ENCODE peak calls at places on chromosome 4, in seven cellular contexts. K, G, N, S, E, J and T are unnamed samples.

GRCh38 chr4:184699941-184700340 is 34.0 kb downstream of the CENPU start:
- DNase-seq in N (no peak), G (no peak), E (no peak), S (no peak), J (no peak), K (no peak), T (peak; percentile 30)

GRCh38 chr4:153513596-153513995 is 47.4 kb downstream of the TMEM131L start:
- DNase-seq in K (no peak), G (no peak), S (no peak), N (no peak), E (no peak), J (no peak), T (peak; percentile 74)

GRCh38 chr4:176838611-176839411 is 46.1 kb upstream of the VEGFC start:
- DNase-seq in E (no peak), J (no peak), N (no peak), G (no peak), S (no peak), K (peak; percentile 87), T (peak; percentile 84)

GRCh38 chr4:2251073-2251794 is 9.3 kb upstream of the HAUS3 start:
- DNase-seq in S (no peak), G (no peak), J (no peak), N (no peak), K (no peak), E (no peak), T (no peak)

GRCh38 chr4:74133786-74134499 is 24.0 kb upstream of the MTHFD2L start:
- DNase-seq in E (peak; percentile 72), N (peak; percentile 89), S (peak; percentile 70), K (peak; percentile 88), G (peak; percentile 83), J (peak; percentile 74), T (peak; percentile 86)

GRCh38 chr4:69984030-69984443 is 11.7 kb upstream of the STATH start:
- DNase-seq in G (no peak), S (no peak), J (no peak), E (no peak), N (no peak), K (no peak), T (no peak)

GRCh38 chr4:83293305-83294046 is 8.9 kb upstream of the COQ2 start:
- DNase-seq in J (no peak), E (no peak), N (no peak), G (no peak), S (no peak), K (no peak), T (no peak)

GRCh38 chr4:6986067-6986780 is 56.9 kb upstream of the TADA2B start:
- DNase-seq in K (peak; percentile 69), N (peak; percentile 60), S (no peak), G (no peak), E (no peak), J (peak; percentile 31), T (peak; percentile 84)

GRCh38 chr4:170854097-170854496 is 764.3 kb upstream of the AADAT start:
- DNase-seq in N (no peak), E (no peak), J (no peak), K (no peak), G (no peak), S (no peak), T (no peak)

GRCh38 chr4:132417220-132417619 is 731.9 kb upstream of the PCDH10 start:
- DNase-seq in J (no peak), N (peak; percentile 68), G (no peak), E (no peak), K (no peak), S (peak; percentile 24), T (no peak)

GRCh38 chr4:77800483-77801259 is 18.5 kb downstream of the CNOT6L start:
- DNase-seq in S (no peak), E (no peak), N (no peak), J (no peak), K (no peak), G (no peak), T (peak; percentile 44)

GRCh38 chr4:37639551-37640293 is 46.5 kb downstream of the RELL1 start:
- DNase-seq in N (no peak), E (no peak), G (no peak), S (no peak), K (no peak), J (no peak), T (no peak)

GRCh38 chr4:115110191-115111166 is 2.9 kb downstream of the NDST4 start:
- DNase-seq in G (no peak), S (no peak), J (no peak), E (no peak), K (no peak), N (peak; percentile 66), T (no peak)

GRCh38 chr4:86975927-86976326 is 41.1 kb downstream of the AFF1 start:
- DNase-seq in E (no peak), S (no peak), N (no peak), G (no peak), J (no peak), K (no peak), T (no peak)

GRCh38 chr4:183241322-183241640 is 78.8 kb downstream of the CLDN22 start:
- DNase-seq in E (no peak), G (no peak), J (peak; percentile 81), N (peak; percentile 86), K (peak; percentile 86), S (no peak), T (peak; percentile 93)

GRCh38 chr4:2102045-2102883 is 43.1 kb downstream of the NAT8L start:
- DNase-seq in S (no peak), G (no peak), N (no peak), K (no peak), E (no peak), J (no peak), T (no peak)

GRCh38 chr4:164613761-164614277 is 140.1 kb upstream of the SMIM31 start:
- DNase-seq in N (no peak), E (no peak), J (no peak), S (no peak), G (no peak), K (no peak), T (no peak)

GRCh38 chr4:83195280-83195679 is 80.8 kb upstream of the PLAC8 start:
- DNase-seq in J (no peak), K (no peak), N (no peak), E (no peak), S (no peak), G (no peak), T (no peak)

DNA sequence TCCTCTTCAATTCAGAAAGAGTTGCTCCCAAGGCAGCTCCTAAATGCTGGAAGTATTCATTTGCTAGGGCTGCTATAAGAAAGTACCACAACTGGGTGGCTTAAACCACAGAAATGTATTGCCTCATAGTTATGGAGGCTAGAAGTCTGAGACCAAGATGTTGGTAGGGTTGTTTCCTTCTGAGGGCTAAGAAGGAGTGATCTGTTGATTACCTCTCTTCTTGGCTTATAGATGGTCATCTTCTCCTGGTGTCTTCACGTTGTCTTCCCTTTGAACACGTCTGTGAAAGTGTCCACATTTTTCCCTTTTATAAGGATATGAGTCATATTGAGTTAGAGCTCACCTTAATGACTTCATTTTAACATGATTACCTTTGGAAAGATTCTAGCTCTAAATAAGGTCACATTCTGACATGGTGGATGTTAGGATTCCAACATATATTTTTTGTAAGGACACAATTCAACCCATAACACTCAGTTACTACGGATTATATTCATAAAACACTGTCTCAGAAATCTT is 266.3 kb downstream of the SPATA18 start:
- DNase-seq in K (no peak), S (no peak), G (no peak), E (no peak), J (no peak), N (no peak), T (no peak)
- H2AK5ac ChIP-seq in K (no peak overlapping the region), S (no peak overlapping the region), G (no peak overlapping the region), E (no peak overlapping the region), J (no peak overlapping the region), N (no peak overlapping the region), T (no peak overlapping the region)

GRCh38 chr4:106763044-106763443 is 273.1 kb downstream of the DKK2 start:
- DNase-seq in J (no peak), S (peak; percentile 35), G (no peak), N (peak; percentile 20), K (peak; percentile 37), E (peak; percentile 22), T (no peak)
- H2AK5ac ChIP-seq in J (no peak overlapping the region), S (no peak overlapping the region), G (no peak overlapping the region), N (no peak overlapping the region), K (no peak overlapping the region), E (no peak overlapping the region), T (no peak overlapping the region)

GRCh38 chr4:13920111-13920875 is 292.8 kb upstream of the BOD1L1 start:
- DNase-seq in K (peak; percentile 58), G (no peak), E (no peak), S (no peak), J (peak; percentile 70), N (no peak), T (peak; percentile 81)

GRCh38 chr4:13918110-13918509 is 290.6 kb upstream of the BOD1L1 start:
- DNase-seq in J (peak; percentile 59), N (no peak), G (no peak), K (peak; percentile 97), S (no peak), E (no peak), T (peak; percentile 100)

GRCh38 chr4:13917010-13917409 is 289.5 kb upstream of the BOD1L1 start:
- DNase-seq in J (no peak), G (no peak), K (peak; percentile 76), N (no peak), E (no peak), S (no peak), T (peak; percentile 61)

GRCh38 chr4:13920901-13921300 is 293.4 kb upstream of the BOD1L1 start:
- DNase-seq in K (peak; percentile 100), S (no peak), G (no peak), E (peak; percentile 73), N (peak; percentile 99), J (peak; percentile 82), T (peak; percentile 100)

GRCh38 chr4:13919021-13919441 is 291.5 kb upstream of the BOD1L1 start:
- DNase-seq in E (no peak), K (peak; percentile 74), G (no peak), N (no peak), J (no peak), S (no peak), T (peak; percentile 94)
- H2AK5ac ChIP-seq in E (no peak overlapping the region), K (peak overlapping the region; percentile 90), G (no peak overlapping the region), N (no peak overlapping the region), J (peak overlapping the region; percentile 66), S (no peak overlapping the region), T (peak overlapping the region; percentile 5)

DNA sequence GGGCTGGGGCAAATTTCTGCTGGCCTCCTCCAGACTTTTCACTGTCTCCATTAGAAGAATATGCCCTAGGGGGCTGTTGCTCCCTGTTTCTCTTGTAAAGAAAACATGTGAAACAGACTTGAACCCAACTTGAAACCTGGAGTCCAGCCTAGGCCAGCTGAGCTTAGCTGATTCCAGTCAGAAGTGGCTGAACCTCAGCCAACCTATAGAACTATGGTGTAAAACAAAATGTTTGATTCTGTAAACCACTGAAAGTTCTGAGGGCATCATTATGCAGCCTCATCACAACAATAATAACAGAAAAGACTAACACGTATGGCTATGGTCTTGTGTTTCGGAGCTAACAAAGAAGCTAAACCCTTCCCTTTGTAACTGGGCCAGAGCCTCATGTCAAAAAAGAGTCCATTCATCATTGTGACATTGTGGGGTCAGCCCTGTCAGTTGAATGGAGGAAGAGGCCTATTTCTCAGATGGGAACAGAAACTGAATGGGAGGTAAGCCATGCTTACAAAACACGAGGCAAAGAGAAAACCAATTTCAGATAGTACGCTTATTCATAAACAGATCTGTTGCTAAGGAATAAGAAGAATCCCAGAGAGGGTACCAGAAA is 34.1 kb downstream of the SETD7 start:
- DNase-seq in G (no peak), K (no peak), J (no peak), S (no peak), N (no peak), E (no peak), T (no peak)
- H2AK5ac ChIP-seq in G (no peak overlapping the region), K (no peak overlapping the region), J (no peak overlapping the region), S (no peak overlapping the region), N (no peak overlapping the region), E (no peak overlapping the region), T (no peak overlapping the region)

GRCh38 chr4:3709846-3710441 is 56.2 kb upstream of the ADRA2C start:
- DNase-seq in K (no peak), S (no peak), G (no peak), N (no peak), E (no peak), J (no peak), T (no peak)
- H2AK5ac ChIP-seq in K (no peak overlapping the region), S (peak overlapping the region; percentile 10), G (no peak overlapping the region), N (no peak overlapping the region), E (no peak overlapping the region), J (no peak overlapping the region), T (no peak overlapping the region)